ENCODE peak calls at places on chromosomes 6 and 20, in ten cellular contexts. T, H, X, L, R, S, O, C, K and N are unnamed samples.

GRCh38 chr6:168147205-168147738 is 68.3 kb upstream of the FRMD1 start:
- DNase-seq in T (no peak), H (no peak), X (peak), L (no peak), R (no peak), S (no peak), O (no peak), C (no peak), K (no peak), N (no peak)

GRCh38 chr6:12162203-12162602 is 128.0 kb upstream of the EDN1 start:
- DNase-seq in T (no peak), H (no peak), X (no peak), L (no peak), R (no peak), S (no peak), O (no peak), C (no peak), K (no peak), N (no peak)

GRCh38 chr20:58450259-58450658 is 61.2 kb downstream of the VAPB start:
- DNase-seq in T (peak), H (no peak), X (no peak), L (no peak), R (peak), S (no peak), O (no peak), C (no peak), K (peak), N (no peak)

GRCh38 chr6:55886185-55886836 is 10.9 kb upstream of the BMP5 start:
- DNase-seq in T (peak), H (no peak), X (no peak), L (peak), R (peak), S (peak), O (no peak), C (peak), K (peak), N (no peak)

GRCh38 chr20:48623176-48623905 is 204.5 kb downstream of the PREX1 start:
- DNase-seq in T (no peak), H (no peak), X (no peak), L (no peak), R (no peak), S (no peak), O (peak), C (no peak), K (no peak), N (no peak)

GRCh38 chr6:9999806-10000205 is 415.1 kb downstream of the TFAP2A start:
- DNase-seq in T (peak), H (no peak), X (no peak), L (no peak), R (no peak), S (peak), O (no peak), C (no peak), K (no peak), N (no peak)

GRCh38 chr20:6632187-6632586 is 135.3 kb upstream of the BMP2 start:
- DNase-seq in T (peak), H (peak), X (no peak), L (peak), R (peak), S (peak), O (no peak), C (peak), K (peak), N (no peak)

GRCh38 chr20:58651823-58652605 is 931 bp downstream of the STX16 start:
- DNase-seq in T (peak), H (peak), X (peak), L (peak), R (peak), S (peak), O (peak), C (peak), K (peak), N (no peak)

GRCh38 chr6:36350681-36351091 is 14.0 kb upstream of the BNIP5 start:
- DNase-seq in T (peak), H (no peak), X (no peak), L (no peak), R (peak), S (peak), O (no peak), C (peak), K (peak), N (no peak)

GRCh38 chr20:50701055-50701963 is 10.0 kb upstream of the RIPOR3 start:
- DNase-seq in T (no peak), H (no peak), X (no peak), L (no peak), R (no peak), S (peak), O (no peak), C (no peak), K (no peak), N (no peak)

GRCh38 chr20:41169184-41169690 is 31.9 kb downstream of the PLCG1 start:
- DNase-seq in T (no peak), H (no peak), X (no peak), L (no peak), R (no peak), S (no peak), O (peak), C (no peak), K (no peak), N (no peak)

GRCh38 chr20:57251344-57251743 is 15.1 kb downstream of the BMP7 start:
- DNase-seq in T (no peak), H (no peak), X (no peak), L (no peak), R (no peak), S (no peak), O (no peak), C (peak), K (no peak), N (no peak)

GRCh38 chr6:15247750-15248450 is 2.0 kb downstream of the JARID2 start:
- DNase-seq in T (peak), H (peak), X (peak), L (peak), R (peak), S (peak), O (peak), C (peak), K (peak), N (peak)

DNA sequence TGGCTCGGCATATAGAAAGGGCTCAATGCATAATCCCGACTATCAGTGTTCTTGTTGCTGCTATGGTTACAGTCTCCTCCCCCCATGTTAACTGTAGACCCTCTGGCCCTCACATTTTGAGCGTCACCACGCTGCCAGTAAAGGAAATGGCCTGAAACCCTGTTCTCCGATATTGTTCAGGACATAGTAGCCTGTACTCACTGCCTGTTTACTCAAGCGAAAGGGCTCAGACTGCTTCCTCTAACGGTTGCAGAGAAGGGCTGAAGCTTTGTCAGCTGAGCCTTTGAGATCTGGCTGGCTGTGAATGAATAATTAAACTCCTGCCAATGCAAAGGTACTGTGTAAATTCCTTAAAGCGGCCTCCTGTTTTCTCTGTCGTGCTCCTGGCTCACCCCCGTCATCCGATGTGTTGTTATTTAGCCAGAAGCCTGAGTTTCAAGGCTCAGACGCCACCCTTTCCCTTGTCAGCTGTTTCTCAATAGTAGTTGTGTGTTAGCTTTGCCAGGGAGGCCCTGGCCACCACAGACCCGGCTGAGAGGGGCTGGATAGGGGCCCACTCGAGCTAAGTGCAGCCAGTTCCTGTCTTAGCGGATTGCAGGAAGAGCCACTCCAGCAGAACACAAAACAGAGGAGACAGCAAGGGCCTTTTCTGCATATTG is 31.2 kb upstream of the RALGAPA2 start:
- DNase-seq in T (no peak), H (peak), X (peak), L (peak), R (no peak), S (no peak), O (peak), C (peak), K (peak), N (peak)
- H3K4me3 ChIP-seq in T (no peak), H (no peak), X (no peak), L (no peak), R (no peak), S (no peak), O (peak), C (no peak), K (no peak), N (no peak)

GRCh38 chr6:27667016-27667415 is 194.1 kb upstream of the ZNF184 start:
- DNase-seq in T (no peak), H (no peak), X (no peak), L (no peak), R (no peak), S (no peak), O (no peak), C (no peak), K (no peak), N (no peak)
- H3K4me3 ChIP-seq in T (peak), H (no peak), X (peak), L (peak), R (no peak), S (no peak), O (no peak), C (no peak), K (peak), N (no peak)

DNA sequence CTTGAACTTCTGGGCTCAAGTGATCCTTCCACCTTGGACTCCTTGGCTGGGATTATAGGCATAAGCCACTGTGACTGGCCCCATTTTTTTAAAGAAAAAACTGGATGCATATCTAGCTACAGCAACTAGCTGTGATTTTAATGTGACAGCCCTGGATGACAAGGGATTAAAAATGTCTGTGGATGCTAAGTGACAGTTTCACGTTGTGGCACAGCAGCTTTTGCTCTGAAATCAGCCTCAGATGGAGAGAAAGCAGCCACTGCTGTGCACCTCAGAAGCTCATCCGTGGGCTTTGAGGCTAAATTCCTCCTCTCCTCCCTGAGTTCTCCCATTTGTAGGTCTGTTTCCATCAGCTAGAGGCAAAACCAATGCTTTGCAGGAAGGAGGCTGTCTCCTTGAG is 195.3 kb downstream of the SLC35F1 start:
- DNase-seq in T (no peak), H (no peak), X (no peak), L (no peak), R (no peak), S (no peak), O (no peak), C (no peak), K (no peak), N (no peak)
- H3K4me3 ChIP-seq in T (no peak), H (no peak), X (no peak), L (no peak), R (no peak), S (no peak), O (no peak), C (no peak), K (no peak), N (no peak)

DNA sequence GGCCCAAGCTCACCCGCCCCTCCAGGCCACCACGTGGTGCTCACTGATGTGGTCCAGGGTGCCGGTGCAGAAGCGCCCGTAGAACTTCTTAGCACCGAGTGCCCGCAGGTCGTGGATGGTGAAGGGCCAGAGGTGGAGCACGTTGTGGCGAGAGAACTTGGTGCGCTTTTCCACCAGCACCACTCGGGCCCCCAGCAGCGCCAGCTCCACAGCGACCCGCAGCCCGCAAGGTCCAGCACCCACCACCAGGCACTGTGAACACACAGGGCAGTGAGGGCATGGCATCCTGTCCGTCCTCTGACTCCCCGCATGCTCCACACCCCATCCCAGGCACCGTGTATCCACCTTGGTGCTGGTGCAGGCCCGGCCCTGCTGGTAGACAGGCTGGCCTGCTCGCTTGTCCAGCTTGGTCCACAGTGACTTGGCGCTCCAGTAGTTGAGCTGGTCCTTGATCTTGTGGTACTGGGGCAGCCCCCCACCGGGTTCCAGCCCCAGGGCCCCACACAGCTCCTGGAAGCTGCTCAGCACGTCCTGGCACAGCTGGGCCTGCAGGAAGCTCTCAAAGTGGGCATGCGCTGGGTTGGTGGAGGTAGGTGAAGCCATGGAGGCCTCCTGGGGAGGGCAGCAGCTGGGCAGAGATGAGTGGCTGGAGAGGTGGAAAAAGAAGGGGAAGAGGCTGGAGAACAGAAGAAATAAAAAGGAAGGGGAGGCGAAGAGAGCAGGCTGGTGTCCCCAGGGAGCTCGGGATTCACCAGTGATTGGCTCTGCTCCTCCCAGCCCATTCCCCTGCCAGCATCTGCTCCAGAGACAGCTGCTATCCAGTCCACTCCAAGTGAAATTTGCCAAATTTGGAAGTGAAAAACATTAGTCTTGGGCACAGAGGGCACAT is 1.7 kb downstream of the MICAL1 start:
- DNase-seq in T (peak), H (no peak), X (peak), L (no peak), R (peak), S (no peak), O (peak), C (peak), K (no peak), N (no peak)
- H3K4me3 ChIP-seq in T (peak), H (no peak), X (no peak), L (no peak), R (peak), S (no peak), O (peak), C (peak), K (peak), N (peak)